ENCODE peak calls at places on chromosomes 5 and 9, in seven cellular contexts. One of them, this sample, is unnamed.

GRCh38 chr9:112443200-112443599 is 43.4 kb upstream of the KIAA1958 start:
- DNase-seq in fibroblast of pulmonary artery: peak
- DNase-seq in BJ: no peak
- DNase-seq in sigmoid colon: no peak
- DNase-seq in AG09309: peak
- DNase-seq in left ventricle myocardium inferior: no peak
- DNase-seq in kidney: no peak
- DNase-seq in this sample: no peak

GRCh38 chr5:114223866-114224265 is 138.0 kb upstream of the KCNN2 start:
- DNase-seq in left ventricle myocardium inferior: no peak
- DNase-seq in fibroblast of pulmonary artery: peak
- DNase-seq in AG09309: no peak
- DNase-seq in sigmoid colon: no peak
- DNase-seq in kidney: no peak
- DNase-seq in BJ: no peak
- DNase-seq in this sample: peak

GRCh38 chr9:78316151-78316892 is 19.4 kb downstream of the PSAT1 start:
- DNase-seq in sigmoid colon: no peak
- DNase-seq in kidney: no peak
- DNase-seq in left ventricle myocardium inferior: no peak
- DNase-seq in AG09309: no peak
- DNase-seq in BJ: no peak
- DNase-seq in fibroblast of pulmonary artery: no peak
- DNase-seq in this sample: no peak

GRCh38 chr5:113806823-113807222 is 293.3 kb downstream of the YTHDC2 start:
- DNase-seq in BJ: no peak
- DNase-seq in left ventricle myocardium inferior: no peak
- DNase-seq in sigmoid colon: no peak
- DNase-seq in AG09309: no peak
- DNase-seq in kidney: no peak
- DNase-seq in fibroblast of pulmonary artery: peak
- DNase-seq in this sample: no peak

GRCh38 chr9:35748858-35749514 is at the start of the genes GBA2 and RGP1:
- DNase-seq in sigmoid colon: peak
- DNase-seq in fibroblast of pulmonary artery: peak
- DNase-seq in AG09309: no peak
- DNase-seq in left ventricle myocardium inferior: peak
- DNase-seq in kidney: peak
- DNase-seq in BJ: no peak
- DNase-seq in this sample: no peak

GRCh38 chr5:124043456-124043855 is 531.5 kb downstream of the CSNK1G3 start:
- DNase-seq in BJ: no peak
- DNase-seq in AG09309: no peak
- DNase-seq in kidney: no peak
- DNase-seq in sigmoid colon: no peak
- DNase-seq in left ventricle myocardium inferior: no peak
- DNase-seq in fibroblast of pulmonary artery: no peak
- DNase-seq in this sample: no peak

GRCh38 chr9:99071313-99072039 is 33.4 kb upstream of the TGFBR1 start:
- DNase-seq in kidney: no peak
- DNase-seq in left ventricle myocardium inferior: no peak
- DNase-seq in sigmoid colon: no peak
- DNase-seq in BJ: no peak
- DNase-seq in AG09309: no peak
- DNase-seq in fibroblast of pulmonary artery: no peak
- DNase-seq in this sample: no peak

GRCh38 chr5:174387448-174387847 is 336.9 kb upstream of the MSX2 start:
- DNase-seq in left ventricle myocardium inferior: no peak
- DNase-seq in sigmoid colon: no peak
- DNase-seq in AG09309: peak
- DNase-seq in kidney: no peak
- DNase-seq in fibroblast of pulmonary artery: no peak
- DNase-seq in BJ: peak
- DNase-seq in this sample: no peak

GRCh38 chr5:143582869-143583268 is 179.4 kb upstream of the NR3C1 start:
- DNase-seq in left ventricle myocardium inferior: no peak
- DNase-seq in sigmoid colon: no peak
- DNase-seq in AG09309: no peak
- DNase-seq in fibroblast of pulmonary artery: peak
- DNase-seq in kidney: no peak
- DNase-seq in BJ: no peak
- DNase-seq in this sample: no peak

GRCh38 chr5:170638051-170638450 is 134.2 kb downstream of the KCNIP1 start:
- DNase-seq in fibroblast of pulmonary artery: no peak
- DNase-seq in BJ: no peak
- DNase-seq in left ventricle myocardium inferior: no peak
- DNase-seq in kidney: no peak
- DNase-seq in AG09309: no peak
- DNase-seq in sigmoid colon: peak
- DNase-seq in this sample: no peak

GRCh38 chr5:89929834-89930233 is 479.7 kb downstream of the CETN3 start:
- DNase-seq in left ventricle myocardium inferior: no peak
- DNase-seq in fibroblast of pulmonary artery: peak
- DNase-seq in BJ: no peak
- DNase-seq in kidney: no peak
- DNase-seq in sigmoid colon: no peak
- DNase-seq in AG09309: peak
- DNase-seq in this sample: no peak

GRCh38 chr9:2872307-2872940 is 28.5 kb upstream of the PUM3 start:
- DNase-seq in left ventricle myocardium inferior: no peak
- DNase-seq in sigmoid colon: no peak
- DNase-seq in fibroblast of pulmonary artery: peak
- DNase-seq in AG09309: no peak
- DNase-seq in BJ: no peak
- DNase-seq in kidney: no peak
- DNase-seq in this sample: no peak

GRCh38 chr5:97998946-97999345 is 774.5 kb upstream of the RGMB start:
- DNase-seq in kidney: no peak
- DNase-seq in fibroblast of pulmonary artery: peak
- DNase-seq in sigmoid colon: no peak
- DNase-seq in BJ: no peak
- DNase-seq in AG09309: no peak
- DNase-seq in left ventricle myocardium inferior: no peak
- DNase-seq in this sample: no peak

GRCh38 chr5:77563475-77563874 is 71.4 kb upstream of the WDR41 start:
- DNase-seq in fibroblast of pulmonary artery: peak
- DNase-seq in left ventricle myocardium inferior: no peak
- DNase-seq in BJ: no peak
- DNase-seq in sigmoid colon: no peak
- DNase-seq in kidney: no peak
- DNase-seq in AG09309: no peak
- DNase-seq in this sample: no peak

GRCh38 chr9:7360513-7360912 is 439.1 kb downstream of the DMAC1 start:
- DNase-seq in kidney: no peak
- DNase-seq in sigmoid colon: no peak
- DNase-seq in BJ: no peak
- DNase-seq in fibroblast of pulmonary artery: no peak
- DNase-seq in left ventricle myocardium inferior: no peak
- DNase-seq in AG09309: no peak
- DNase-seq in this sample: no peak

GRCh38 chr9:4293293-4293931 is 6.5 kb downstream of the GLIS3 start:
- DNase-seq in AG09309: peak
- DNase-seq in sigmoid colon: no peak
- DNase-seq in left ventricle myocardium inferior: no peak
- DNase-seq in BJ: peak
- DNase-seq in fibroblast of pulmonary artery: peak
- DNase-seq in kidney: no peak
- DNase-seq in this sample: peak

GRCh38 chr9:129333961-129334743 is 156.1 kb upstream of the IER5L start:
- DNase-seq in AG09309: peak
- DNase-seq in BJ: peak
- DNase-seq in sigmoid colon: peak
- DNase-seq in kidney: peak
- DNase-seq in fibroblast of pulmonary artery: peak
- DNase-seq in left ventricle myocardium inferior: peak
- DNase-seq in this sample: peak

GRCh38 chr5:146667633-146668032 is 151.6 kb upstream of the GPR151 start:
- DNase-seq in kidney: no peak
- DNase-seq in left ventricle myocardium inferior: no peak
- DNase-seq in BJ: peak
- DNase-seq in fibroblast of pulmonary artery: peak
- DNase-seq in AG09309: peak
- DNase-seq in sigmoid colon: no peak
- DNase-seq in this sample: no peak

GRCh38 chr9:107213561-107214028 is 69.5 kb upstream of the RAD23B start:
- DNase-seq in kidney: no peak
- DNase-seq in BJ: peak
- DNase-seq in fibroblast of pulmonary artery: peak
- DNase-seq in left ventricle myocardium inferior: no peak
- DNase-seq in sigmoid colon: no peak
- DNase-seq in AG09309: peak
- DNase-seq in this sample: peak

GRCh38 chr5:104179057-104179456 is 616.5 kb upstream of the NUDT12 start:
- DNase-seq in kidney: no peak
- DNase-seq in left ventricle myocardium inferior: no peak
- DNase-seq in sigmoid colon: no peak
- DNase-seq in AG09309: peak
- DNase-seq in fibroblast of pulmonary artery: peak
- DNase-seq in BJ: no peak
- DNase-seq in this sample: no peak

GRCh38 chr5:79301046-79301712 is 65.2 kb downstream of the JMY start:
- DNase-seq in left ventricle myocardium inferior: no peak
- DNase-seq in BJ: peak
- DNase-seq in fibroblast of pulmonary artery: peak
- DNase-seq in kidney: no peak
- DNase-seq in sigmoid colon: no peak
- DNase-seq in AG09309: peak
- DNase-seq in this sample: peak

GRCh38 chr9:12934515-12935301 is 159.9 kb downstream of the LURAP1L start:
- DNase-seq in fibroblast of pulmonary artery: peak
- DNase-seq in AG09309: no peak
- DNase-seq in left ventricle myocardium inferior: no peak
- DNase-seq in BJ: no peak
- DNase-seq in sigmoid colon: no peak
- DNase-seq in kidney: no peak
- DNase-seq in this sample: no peak

GRCh38 chr5:9956725-9957124 is 293.0 kb downstream of the ATPSCKMT start:
- DNase-seq in BJ: no peak
- DNase-seq in sigmoid colon: no peak
- DNase-seq in fibroblast of pulmonary artery: no peak
- DNase-seq in AG09309: no peak
- DNase-seq in kidney: no peak
- DNase-seq in left ventricle myocardium inferior: no peak
- DNase-seq in this sample: no peak
- TF ChIP-seq CTCF in BJ: no peak
- TF ChIP-seq CTCF in sigmoid colon: no peak
- TF ChIP-seq CTCF in fibroblast of pulmonary artery: no peak
- TF ChIP-seq CTCF in AG09309: no peak
- TF ChIP-seq CTCF in kidney: no peak
- TF ChIP-seq CTCF in left ventricle myocardium inferior: no peak
- TF ChIP-seq CTCF in this sample: no peak

GRCh38 chr5:14895301-14895700 is 23.7 kb upstream of the ANKH start:
- DNase-seq in kidney: no peak
- DNase-seq in sigmoid colon: no peak
- DNase-seq in AG09309: no peak
- DNase-seq in BJ: no peak
- DNase-seq in left ventricle myocardium inferior: no peak
- DNase-seq in fibroblast of pulmonary artery: no peak
- DNase-seq in this sample: no peak

GRCh38 chr5:14896091-14896490 is 24.5 kb upstream of the ANKH start:
- DNase-seq in BJ: no peak
- DNase-seq in fibroblast of pulmonary artery: no peak
- DNase-seq in sigmoid colon: no peak
- DNase-seq in AG09309: no peak
- DNase-seq in left ventricle myocardium inferior: no peak
- DNase-seq in kidney: no peak
- DNase-seq in this sample: no peak

GRCh38 chr5:14894748-14895147 is 23.2 kb upstream of the ANKH start:
- DNase-seq in kidney: no peak
- DNase-seq in left ventricle myocardium inferior: no peak
- DNase-seq in BJ: no peak
- DNase-seq in AG09309: no peak
- DNase-seq in sigmoid colon: no peak
- DNase-seq in fibroblast of pulmonary artery: no peak
- DNase-seq in this sample: no peak

DNA sequence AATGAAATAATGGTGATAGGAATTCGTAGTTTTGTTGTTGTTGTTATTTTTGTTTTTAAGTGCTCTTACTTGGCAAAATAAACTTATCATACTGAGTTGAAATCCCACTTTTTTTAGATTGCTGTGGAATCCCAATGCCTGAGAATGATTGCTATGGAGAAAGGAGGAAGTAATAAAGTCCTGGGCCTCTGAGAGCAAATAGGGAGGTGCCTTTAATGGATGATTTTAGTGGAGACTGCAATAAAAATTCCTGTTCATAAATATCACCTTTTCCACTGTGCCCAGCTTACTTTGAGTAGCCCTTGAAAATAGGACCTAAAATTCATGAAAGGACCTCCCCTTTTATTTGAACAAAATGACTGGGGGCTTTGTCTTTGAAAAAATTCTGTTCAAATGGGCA is 21.8 kb upstream of the ANKH start:
- DNase-seq in sigmoid colon: no peak
- DNase-seq in kidney: no peak
- DNase-seq in BJ: no peak
- DNase-seq in fibroblast of pulmonary artery: no peak
- DNase-seq in left ventricle myocardium inferior: no peak
- DNase-seq in AG09309: no peak
- DNase-seq in this sample: no peak
- H3K4me3 ChIP-seq in sigmoid colon: no peak
- H3K4me3 ChIP-seq in kidney: no peak
- H3K4me3 ChIP-seq in BJ: no peak
- H3K4me3 ChIP-seq in fibroblast of pulmonary artery: no peak
- H3K4me3 ChIP-seq in left ventricle myocardium inferior: no peak
- H3K4me3 ChIP-seq in AG09309: no peak
- H3K4me3 ChIP-seq in this sample: no peak

GRCh38 chr9:114014044-114014443 is 64.1 kb downstream of the AMBP start:
- DNase-seq in BJ: no peak
- DNase-seq in kidney: no peak
- DNase-seq in fibroblast of pulmonary artery: no peak
- DNase-seq in AG09309: no peak
- DNase-seq in left ventricle myocardium inferior: no peak
- DNase-seq in sigmoid colon: no peak
- DNase-seq in this sample: no peak
- TF ChIP-seq CTCF in BJ: no peak
- TF ChIP-seq CTCF in kidney: no peak
- TF ChIP-seq CTCF in fibroblast of pulmonary artery: no peak
- TF ChIP-seq CTCF in AG09309: no peak
- TF ChIP-seq CTCF in left ventricle myocardium inferior: no peak
- TF ChIP-seq CTCF in sigmoid colon: no peak
- TF ChIP-seq CTCF in this sample: no peak

GRCh38 chr5:173301695-173302545 is 26.3 kb downstream of the STC2 start:
- DNase-seq in fibroblast of pulmonary artery: no peak
- DNase-seq in BJ: no peak
- DNase-seq in AG09309: no peak
- DNase-seq in kidney: peak
- DNase-seq in left ventricle myocardium inferior: no peak
- DNase-seq in sigmoid colon: no peak
- DNase-seq in this sample: no peak

GRCh38 chr5:173306695-173307094 is 21.5 kb downstream of the STC2 start:
- DNase-seq in BJ: no peak
- DNase-seq in sigmoid colon: no peak
- DNase-seq in left ventricle myocardium inferior: no peak
- DNase-seq in kidney: no peak
- DNase-seq in fibroblast of pulmonary artery: no peak
- DNase-seq in AG09309: no peak
- DNase-seq in this sample: no peak

GRCh38 chr5:173304591-173304988 is 23.6 kb downstream of the STC2 start:
- DNase-seq in kidney: no peak
- DNase-seq in left ventricle myocardium inferior: no peak
- DNase-seq in AG09309: no peak
- DNase-seq in BJ: no peak
- DNase-seq in sigmoid colon: no peak
- DNase-seq in fibroblast of pulmonary artery: no peak
- DNase-seq in this sample: no peak

GRCh38 chr5:173302546-173303155 is 25.6 kb downstream of the STC2 start:
- DNase-seq in fibroblast of pulmonary artery: peak
- DNase-seq in AG09309: peak
- DNase-seq in sigmoid colon: no peak
- DNase-seq in BJ: no peak
- DNase-seq in left ventricle myocardium inferior: no peak
- DNase-seq in kidney: peak
- DNase-seq in this sample: peak

GRCh38 chr5:173303878-173304590 is 24.2 kb downstream of the STC2 start:
- DNase-seq in sigmoid colon: no peak
- DNase-seq in AG09309: no peak
- DNase-seq in BJ: no peak
- DNase-seq in kidney: peak
- DNase-seq in fibroblast of pulmonary artery: no peak
- DNase-seq in left ventricle myocardium inferior: no peak
- DNase-seq in this sample: no peak
- H3K4me3 ChIP-seq in sigmoid colon: no peak
- H3K4me3 ChIP-seq in AG09309: no peak
- H3K4me3 ChIP-seq in BJ: no peak
- H3K4me3 ChIP-seq in kidney: no peak
- H3K4me3 ChIP-seq in fibroblast of pulmonary artery: no peak
- H3K4me3 ChIP-seq in left ventricle myocardium inferior: no peak
- H3K4me3 ChIP-seq in this sample: no peak